ENCODE peak calls at places on chromosomes 13 and 19, in nine cellular contexts. One of them, this sample, is unnamed.

GRCh38 chr13:50106559-50106958 is 91.3 kb downstream of the KCNRG start:
- DNase-seq in AG10803: no peak
- DNase-seq in cardiac muscle cell: no peak
- DNase-seq in psoas muscle: no peak
- DNase-seq in SJCRH30: no peak
- DNase-seq in GM06990: peak; percentile 27
- DNase-seq in PC-3: no peak
- DNase-seq in aorta: no peak
- DNase-seq in heart right ventricle: no peak
- DNase-seq in this sample: no peak

GRCh38 chr13:33281951-33282595 is 3.5 kb downstream of the STARD13 start:
- DNase-seq in AG10803: peak; percentile 62
- DNase-seq in psoas muscle: no peak
- DNase-seq in PC-3: peak; percentile 76
- DNase-seq in aorta: no peak
- DNase-seq in GM06990: no peak
- DNase-seq in heart right ventricle: no peak
- DNase-seq in cardiac muscle cell: no peak
- DNase-seq in SJCRH30: no peak
- DNase-seq in this sample: peak; percentile 76

GRCh38 chr19:4580961-4581380 is 21.5 kb upstream of the SEMA6B start:
- DNase-seq in AG10803: no peak
- DNase-seq in cardiac muscle cell: no peak
- DNase-seq in SJCRH30: no peak
- DNase-seq in psoas muscle: no peak
- DNase-seq in heart right ventricle: no peak
- DNase-seq in GM06990: no peak
- DNase-seq in aorta: no peak
- DNase-seq in PC-3: no peak
- DNase-seq in this sample: no peak

GRCh38 chr19:8001995-8002849 is 3.2 kb downstream of the ELAVL1 start:
- DNase-seq in GM06990: peak; percentile 87
- DNase-seq in PC-3: peak; percentile 97
- DNase-seq in AG10803: peak; percentile 66
- DNase-seq in psoas muscle: peak; percentile 80
- DNase-seq in heart right ventricle: peak; percentile 84
- DNase-seq in SJCRH30: peak; percentile 80
- DNase-seq in cardiac muscle cell: peak; percentile 87
- DNase-seq in aorta: peak; percentile 94
- DNase-seq in this sample: peak; percentile 75

GRCh38 chr13:77034883-77035282 is 7.9 kb upstream of the FBXL3 start:
- DNase-seq in SJCRH30: no peak
- DNase-seq in cardiac muscle cell: no peak
- DNase-seq in PC-3: peak; percentile 77
- DNase-seq in AG10803: peak; percentile 32
- DNase-seq in heart right ventricle: no peak
- DNase-seq in aorta: no peak
- DNase-seq in GM06990: no peak
- DNase-seq in psoas muscle: no peak
- DNase-seq in this sample: peak; percentile 84

GRCh38 chr19:2150794-2151338 is 500 bp downstream of the AP3D1 start:
- DNase-seq in GM06990: peak; percentile 46
- DNase-seq in aorta: no peak
- DNase-seq in AG10803: no peak
- DNase-seq in heart right ventricle: peak; percentile 34
- DNase-seq in cardiac muscle cell: no peak
- DNase-seq in PC-3: no peak
- DNase-seq in psoas muscle: no peak
- DNase-seq in SJCRH30: no peak
- DNase-seq in this sample: no peak

GRCh38 chr13:102626928-102627327 is 30.1 kb downstream of the TPP2 start:
- DNase-seq in psoas muscle: no peak
- DNase-seq in aorta: no peak
- DNase-seq in cardiac muscle cell: no peak
- DNase-seq in AG10803: no peak
- DNase-seq in heart right ventricle: no peak
- DNase-seq in GM06990: no peak
- DNase-seq in SJCRH30: no peak
- DNase-seq in PC-3: no peak
- DNase-seq in this sample: no peak

GRCh38 chr19:48757089-48757675 is 1.9 kb downstream of the FGF21 start:
- DNase-seq in AG10803: no peak
- DNase-seq in psoas muscle: no peak
- DNase-seq in GM06990: no peak
- DNase-seq in heart right ventricle: no peak
- DNase-seq in SJCRH30: no peak
- DNase-seq in PC-3: no peak
- DNase-seq in cardiac muscle cell: no peak
- DNase-seq in aorta: no peak
- DNase-seq in this sample: no peak

GRCh38 chr19:19388568-19389555 is 16.6 kb upstream of the GATAD2A start:
- DNase-seq in aorta: no peak
- DNase-seq in psoas muscle: no peak
- DNase-seq in cardiac muscle cell: no peak
- DNase-seq in GM06990: no peak
- DNase-seq in heart right ventricle: no peak
- DNase-seq in AG10803: no peak
- DNase-seq in SJCRH30: no peak
- DNase-seq in PC-3: no peak
- DNase-seq in this sample: no peak

GRCh38 chr19:1250374-1251232 is 2.2 kb downstream of the MIDN start:
- DNase-seq in psoas muscle: no peak
- DNase-seq in GM06990: peak; percentile 71
- DNase-seq in SJCRH30: peak; percentile 61
- DNase-seq in AG10803: peak; percentile 69
- DNase-seq in aorta: no peak
- DNase-seq in heart right ventricle: no peak
- DNase-seq in cardiac muscle cell: peak; percentile 87
- DNase-seq in PC-3: no peak
- DNase-seq in this sample: no peak

GRCh38 chr19:14979498-14980255 is at the start of gene SLC1A6:
- DNase-seq in GM06990: no peak
- DNase-seq in aorta: no peak
- DNase-seq in heart right ventricle: no peak
- DNase-seq in PC-3: no peak
- DNase-seq in cardiac muscle cell: no peak
- DNase-seq in AG10803: no peak
- DNase-seq in psoas muscle: no peak
- DNase-seq in SJCRH30: no peak
- DNase-seq in this sample: no peak

GRCh38 chr19:39110263-39110967 is 15.2 kb upstream of the PAK4 start:
- DNase-seq in heart right ventricle: peak; percentile 51
- DNase-seq in AG10803: no peak
- DNase-seq in psoas muscle: peak; percentile 53
- DNase-seq in PC-3: peak; percentile 61
- DNase-seq in cardiac muscle cell: peak; percentile 33
- DNase-seq in GM06990: no peak
- DNase-seq in SJCRH30: peak; percentile 72
- DNase-seq in aorta: peak; percentile 85
- DNase-seq in this sample: peak; percentile 64

GRCh38 chr13:40428354-40428753 is 238.1 kb downstream of the FOXO1 start:
- DNase-seq in GM06990: no peak
- DNase-seq in PC-3: no peak
- DNase-seq in aorta: no peak
- DNase-seq in psoas muscle: no peak
- DNase-seq in AG10803: no peak
- DNase-seq in SJCRH30: no peak
- DNase-seq in heart right ventricle: no peak
- DNase-seq in cardiac muscle cell: no peak
- DNase-seq in this sample: no peak

GRCh38 chr19:49889687-49890348 is 6.9 kb downstream of the IL4I1 start:
- DNase-seq in AG10803: peak; percentile 60
- DNase-seq in heart right ventricle: peak; percentile 80
- DNase-seq in GM06990: no peak
- DNase-seq in aorta: peak; percentile 93
- DNase-seq in PC-3: no peak
- DNase-seq in cardiac muscle cell: peak; percentile 85
- DNase-seq in psoas muscle: peak; percentile 82
- DNase-seq in SJCRH30: no peak
- DNase-seq in this sample: peak; percentile 73
- H3K4me3 ChIP-seq in AG10803: no peak overlapping the region
- H3K4me3 ChIP-seq in heart right ventricle: peak overlapping the region; percentile 32
- H3K4me3 ChIP-seq in GM06990: no peak overlapping the region
- H3K4me3 ChIP-seq in aorta: no peak overlapping the region
- H3K4me3 ChIP-seq in PC-3: no peak overlapping the region
- H3K4me3 ChIP-seq in cardiac muscle cell: peak overlapping the region; percentile 13
- H3K4me3 ChIP-seq in psoas muscle: peak overlapping the region; percentile 53
- H3K4me3 ChIP-seq in SJCRH30: no peak overlapping the region
- H3K4me3 ChIP-seq in this sample: no peak overlapping the region

GRCh38 chr19:36113425-36113824 is 1.2 kb downstream of the POLR2I start:
- DNase-seq in aorta: no peak
- DNase-seq in cardiac muscle cell: no peak
- DNase-seq in AG10803: no peak
- DNase-seq in SJCRH30: no peak
- DNase-seq in PC-3: no peak
- DNase-seq in heart right ventricle: no peak
- DNase-seq in GM06990: no peak
- DNase-seq in psoas muscle: no peak
- DNase-seq in this sample: no peak
- H3K4me3 ChIP-seq in aorta: no peak overlapping the region
- H3K4me3 ChIP-seq in cardiac muscle cell: no peak overlapping the region
- H3K4me3 ChIP-seq in AG10803: peak overlapping the region; percentile 97
- H3K4me3 ChIP-seq in SJCRH30: peak overlapping the region; percentile 65
- H3K4me3 ChIP-seq in PC-3: peak overlapping the region; percentile 73
- H3K4me3 ChIP-seq in heart right ventricle: peak overlapping the region; percentile 75
- H3K4me3 ChIP-seq in GM06990: peak overlapping the region; percentile 98
- H3K4me3 ChIP-seq in psoas muscle: peak overlapping the region; percentile 93
- H3K4me3 ChIP-seq in this sample: peak overlapping the region; percentile 80

DNA sequence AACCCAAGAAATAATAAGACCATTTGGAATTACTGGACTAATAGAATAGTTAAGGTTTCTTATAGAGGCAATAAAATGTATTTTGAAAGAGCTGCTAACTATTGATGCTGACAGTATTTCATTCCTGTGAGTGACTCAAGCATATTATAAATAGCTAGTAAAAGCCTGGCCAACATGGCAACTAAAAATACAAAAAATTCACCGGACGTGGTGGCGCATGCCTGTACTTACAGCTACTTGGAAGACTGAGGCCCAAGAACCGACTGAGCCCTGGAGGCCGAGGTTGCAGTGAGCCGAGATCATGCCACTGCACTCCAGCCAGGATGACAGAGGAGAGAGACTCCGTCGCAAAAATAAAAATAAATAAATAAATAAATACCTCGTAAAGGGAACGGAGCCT is 5.4 kb upstream of the ICAM3 start:
- DNase-seq in AG10803: peak; percentile 26
- DNase-seq in PC-3: no peak
- DNase-seq in heart right ventricle: no peak
- DNase-seq in aorta: no peak
- DNase-seq in GM06990: no peak
- DNase-seq in SJCRH30: no peak
- DNase-seq in psoas muscle: no peak
- DNase-seq in cardiac muscle cell: no peak
- DNase-seq in this sample: peak; percentile 64
- H3K4me3 ChIP-seq in AG10803: no peak overlapping the region
- H3K4me3 ChIP-seq in PC-3: no peak overlapping the region
- H3K4me3 ChIP-seq in heart right ventricle: no peak overlapping the region
- H3K4me3 ChIP-seq in aorta: no peak overlapping the region
- H3K4me3 ChIP-seq in GM06990: no peak overlapping the region
- H3K4me3 ChIP-seq in SJCRH30: no peak overlapping the region
- H3K4me3 ChIP-seq in psoas muscle: no peak overlapping the region
- H3K4me3 ChIP-seq in cardiac muscle cell: no peak overlapping the region
- H3K4me3 ChIP-seq in this sample: no peak overlapping the region

GRCh38 chr13:45365558-45365885 is 24.5 kb upstream of the TPT1 start:
- DNase-seq in psoas muscle: no peak
- DNase-seq in SJCRH30: no peak
- DNase-seq in cardiac muscle cell: no peak
- DNase-seq in AG10803: no peak
- DNase-seq in PC-3: peak; percentile 34
- DNase-seq in aorta: no peak
- DNase-seq in GM06990: no peak
- DNase-seq in heart right ventricle: no peak
- DNase-seq in this sample: no peak

GRCh38 chr13:45361596-45362206 is 20.7 kb upstream of the TPT1 start:
- DNase-seq in psoas muscle: no peak
- DNase-seq in heart right ventricle: no peak
- DNase-seq in aorta: peak; percentile 40
- DNase-seq in GM06990: no peak
- DNase-seq in cardiac muscle cell: no peak
- DNase-seq in PC-3: peak; percentile 72
- DNase-seq in AG10803: peak; percentile 34
- DNase-seq in SJCRH30: no peak
- DNase-seq in this sample: peak; percentile 49

GRCh38 chr13:45367358-45367757 is 26.4 kb upstream of the TPT1 start:
- DNase-seq in cardiac muscle cell: peak; percentile 65
- DNase-seq in PC-3: peak; percentile 93
- DNase-seq in heart right ventricle: peak; percentile 24
- DNase-seq in SJCRH30: peak; percentile 32
- DNase-seq in aorta: peak; percentile 80
- DNase-seq in AG10803: peak; percentile 78
- DNase-seq in GM06990: peak; percentile 65
- DNase-seq in psoas muscle: peak; percentile 56
- DNase-seq in this sample: peak; percentile 95

GRCh38 chr13:45364876-45365557 is 24.0 kb upstream of the TPT1 start:
- DNase-seq in heart right ventricle: no peak
- DNase-seq in AG10803: no peak
- DNase-seq in GM06990: no peak
- DNase-seq in psoas muscle: no peak
- DNase-seq in SJCRH30: peak; percentile 14
- DNase-seq in PC-3: no peak
- DNase-seq in cardiac muscle cell: no peak
- DNase-seq in aorta: peak; percentile 35
- DNase-seq in this sample: no peak

DNA sequence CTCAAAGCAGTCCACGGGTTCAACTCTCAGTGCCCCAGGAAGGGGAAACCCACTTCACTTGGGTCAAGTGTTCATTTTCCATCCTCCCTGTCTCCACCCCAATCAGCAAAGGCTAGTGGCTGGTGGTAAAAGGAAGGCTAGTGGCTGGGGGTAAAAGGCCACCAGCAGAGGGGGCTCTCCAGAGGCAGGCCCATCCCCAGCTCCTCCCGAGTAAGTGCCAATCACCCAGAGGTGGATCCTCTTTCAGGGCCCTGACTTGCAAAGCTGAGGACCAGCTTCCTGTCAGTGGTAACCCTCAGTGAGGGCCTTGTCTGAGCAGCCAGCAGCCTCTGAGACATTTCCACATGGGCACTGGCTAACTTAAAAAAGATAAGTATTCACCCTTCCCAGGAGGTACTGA is 22.0 kb upstream of the TPT1 start:
- DNase-seq in heart right ventricle: no peak
- DNase-seq in psoas muscle: no peak
- DNase-seq in AG10803: no peak
- DNase-seq in PC-3: no peak
- DNase-seq in GM06990: no peak
- DNase-seq in SJCRH30: no peak
- DNase-seq in cardiac muscle cell: no peak
- DNase-seq in aorta: no peak
- DNase-seq in this sample: no peak
- H3K4me3 ChIP-seq in heart right ventricle: no peak overlapping the region
- H3K4me3 ChIP-seq in psoas muscle: no peak overlapping the region
- H3K4me3 ChIP-seq in AG10803: no peak overlapping the region
- H3K4me3 ChIP-seq in PC-3: no peak overlapping the region
- H3K4me3 ChIP-seq in GM06990: no peak overlapping the region
- H3K4me3 ChIP-seq in SJCRH30: no peak overlapping the region
- H3K4me3 ChIP-seq in cardiac muscle cell: no peak overlapping the region
- H3K4me3 ChIP-seq in aorta: no peak overlapping the region
- H3K4me3 ChIP-seq in this sample: no peak overlapping the region